ENCODE peak calls at places on chromosomes 5 and 9, in seven cellular contexts. O is neuronal stem cell, T is mesendoderm, K is H9, A is fibroblast of lung, M is HCT116, C is endodermal cell. Y is an unnamed sample.

GRCh38 chr5:14781106-14781505 is 90.5 kb downstream of the ANKH start:
- DNase-seq in T (no peak), A (no peak), M (no peak), K (no peak), O (no peak), C (no peak), Y (no peak)

GRCh38 chr5:122316652-122317051 is 4.6 kb downstream of the SNCAIP start:
- DNase-seq in O (no peak), A (no peak), M (no peak), T (no peak), K (no peak), C (no peak), Y (no peak)

GRCh38 chr5:103744159-103744558 is 181.6 kb upstream of the NUDT12 start:
- DNase-seq in T (no peak), K (no peak), M (no peak), C (no peak), O (no peak), A (peak), Y (no peak)

GRCh38 chr5:137800700-137801411 is 46.7 kb upstream of the HNRNPA0 start:
- DNase-seq in K (no peak), C (no peak), T (no peak), A (no peak), M (no peak), O (no peak), Y (no peak)

GRCh38 chr9:131805803-131806202 is 65.9 kb upstream of the RAPGEF1 start:
- DNase-seq in T (no peak), A (no peak), C (peak), M (no peak), O (no peak), K (no peak), Y (peak)

GRCh38 chr5:93058309-93058708 is 522.7 kb downstream of the NR2F1-AS1 start:
- DNase-seq in T (no peak), C (no peak), O (no peak), M (no peak), K (no peak), A (peak), Y (no peak)

GRCh38 chr5:139402561-139403158 is 1.2 kb downstream of the SPATA24 start:
- DNase-seq in C (peak), K (peak), A (no peak), M (peak), O (no peak), T (peak), Y (peak)

GRCh38 chr5:88659529-88660325 is 223.3 kb downstream of the MEF2C start:
- DNase-seq in T (peak), A (no peak), K (peak), O (peak), C (peak), M (no peak), Y (peak)

GRCh38 chr5:166340039-166340438 is 1951.4 kb upstream of the WWC1 start:
- DNase-seq in K (no peak), A (no peak), T (no peak), C (no peak), M (no peak), O (no peak), Y (no peak)

GRCh38 chr5:133410335-133410828 is 202.0 kb downstream of the FSTL4 start:
- DNase-seq in M (no peak), O (no peak), T (no peak), C (peak), A (no peak), K (no peak), Y (no peak)

GRCh38 chr5:1783214-1783551 is 16.5 kb downstream of the MRPL36 start:
- DNase-seq in K (no peak), M (no peak), O (no peak), T (no peak), A (no peak), C (no peak), Y (peak)

GRCh38 chr5:180069589-180070247 is 1.8 kb downstream of the RNF130 start:
- DNase-seq in O (no peak), K (no peak), M (no peak), T (peak), C (peak), A (peak), Y (no peak)

GRCh38 chr5:180068519-180069090 is 3.0 kb downstream of the RNF130 start:
- DNase-seq in A (no peak), K (no peak), O (no peak), C (no peak), M (no peak), T (no peak), Y (no peak)

GRCh38 chr5:180070726-180071417 is 687 bp downstream of the RNF130 start:
- DNase-seq in T (peak), A (peak), O (no peak), M (no peak), K (no peak), C (peak), Y (no peak)

GRCh38 chr5:180071418-180072255 is at the start of gene RNF130:
- DNase-seq in C (peak), M (peak), A (peak), T (peak), K (peak), O (peak), Y (peak)

GRCh38 chr5:180067986-180068385 is 3.6 kb downstream of the RNF130 start:
- DNase-seq in O (no peak), M (no peak), T (no peak), A (no peak), C (no peak), K (no peak), Y (no peak)
- H3K9ac ChIP-seq in O (no peak), M (no peak), T (peak), A (no peak), C (peak), K (no peak), Y (no peak)

GRCh38 chr5:81164936-81165335 is 68.2 kb upstream of the CKMT2 start:
- DNase-seq in C (no peak), O (no peak), M (no peak), A (no peak), T (peak), K (no peak), Y (no peak)
- H3K27ac ChIP-seq in C (no peak), O (no peak), M (no peak), A (no peak), T (no peak), K (no peak), Y (no peak)

DNA sequence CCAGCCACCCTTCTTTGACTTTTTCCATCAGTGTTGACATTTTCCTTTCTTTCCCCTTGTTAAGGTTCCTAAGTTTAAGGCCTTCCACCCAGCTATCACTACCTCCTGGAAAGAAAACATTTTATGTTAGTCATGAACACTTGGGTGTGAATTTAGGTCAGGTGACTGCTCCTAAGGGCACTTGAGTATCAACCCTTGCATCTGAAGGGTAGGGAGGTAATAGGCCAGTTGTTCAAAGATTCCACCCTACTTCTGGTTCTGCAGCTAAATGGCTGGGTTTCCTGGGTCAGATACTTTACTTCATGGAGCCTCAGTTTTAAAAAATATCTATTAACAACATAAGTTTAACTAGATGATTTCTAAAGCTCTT is 49.1 kb upstream of the OSMR start:
- DNase-seq in A (no peak), K (no peak), M (no peak), C (no peak), T (no peak), O (no peak), Y (no peak)
- H3K9ac ChIP-seq in A (no peak), K (no peak), M (no peak), C (no peak), T (no peak), O (no peak), Y (no peak)

DNA sequence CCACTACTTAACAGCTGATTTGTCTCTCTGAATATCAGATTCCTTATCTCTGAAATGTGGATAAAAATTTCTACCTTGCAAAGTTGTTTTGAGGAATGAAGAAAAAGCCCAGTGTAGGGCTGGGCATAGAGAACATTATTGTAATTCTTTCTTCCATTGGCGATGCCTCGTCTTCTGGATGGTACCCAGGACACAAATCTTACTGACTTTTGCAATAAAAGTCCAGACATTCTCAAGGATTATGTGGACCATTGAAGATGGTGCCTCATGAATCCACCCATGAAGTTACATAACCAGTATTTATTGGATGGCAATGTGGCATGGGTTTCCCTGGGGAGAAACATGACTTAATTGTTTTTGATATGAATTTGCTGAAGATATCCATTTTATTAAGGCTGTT is 33.1 kb downstream of the NNT start:
- DNase-seq in A (no peak), O (no peak), M (no peak), K (no peak), T (no peak), C (no peak), Y (no peak)
- H3K27ac ChIP-seq in A (no peak), O (no peak), M (no peak), K (no peak), T (no peak), C (no peak), Y (no peak)

GRCh38 chr9:13651969-13652663 is 372.6 kb upstream of the MPDZ start:
- DNase-seq in M (no peak), A (no peak), C (no peak), T (no peak), O (no peak), K (no peak), Y (no peak)

GRCh38 chr9:13648068-13648467 is 368.6 kb upstream of the MPDZ start:
- DNase-seq in O (no peak), T (no peak), K (no peak), A (no peak), C (no peak), M (no peak), Y (no peak)

GRCh38 chr9:13646500-13646899 is 367.0 kb upstream of the MPDZ start:
- DNase-seq in T (peak), K (no peak), C (no peak), O (no peak), M (no peak), A (no peak), Y (no peak)

GRCh38 chr9:13648676-13649075 is 369.2 kb upstream of the MPDZ start:
- DNase-seq in T (peak), K (no peak), A (no peak), O (no peak), C (no peak), M (no peak), Y (no peak)

DNA sequence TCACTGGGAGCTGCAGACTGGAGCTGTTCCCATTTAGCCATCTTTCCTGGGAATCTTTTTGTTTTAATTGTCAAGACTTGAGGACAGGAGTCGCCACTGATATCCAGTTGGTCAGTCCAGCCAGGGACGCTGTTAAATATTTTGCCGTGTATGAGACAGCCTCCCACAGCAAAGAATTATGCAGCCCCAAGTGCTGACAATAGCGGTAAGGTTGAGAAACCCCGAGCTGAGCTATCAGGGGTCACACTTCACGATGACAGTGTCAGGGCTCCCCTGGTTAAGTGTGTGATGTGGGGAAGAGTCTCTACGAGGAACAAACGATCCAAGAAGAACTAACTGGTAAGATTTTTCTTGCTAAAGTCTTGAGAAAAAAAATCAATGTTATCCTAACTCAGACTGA is 372.0 kb upstream of the MPDZ start:
- DNase-seq in C (no peak), M (no peak), O (no peak), A (no peak), T (no peak), K (no peak), Y (no peak)
- H3K9ac ChIP-seq in C (no peak), M (no peak), O (no peak), A (no peak), T (no peak), K (no peak), Y (no peak)

GRCh38 chr5:157245477-157245876 is 20.4 kb upstream of the CYFIP2 start:
- DNase-seq in T (peak), O (no peak), K (peak), C (peak), A (no peak), M (no peak), Y (no peak)
- H3K27ac ChIP-seq in T (peak), O (no peak), K (no peak), C (no peak), A (no peak), M (no peak), Y (no peak)

GRCh38 chr9:97307091-97307490 is 368 bp upstream of the CCDC180 start:
- DNase-seq in M (no peak), A (peak), C (peak), K (peak), T (peak), O (peak), Y (peak)
- H3K9ac ChIP-seq in M (no peak), A (no peak), C (peak), K (no peak), T (no peak), O (no peak), Y (peak)

DNA sequence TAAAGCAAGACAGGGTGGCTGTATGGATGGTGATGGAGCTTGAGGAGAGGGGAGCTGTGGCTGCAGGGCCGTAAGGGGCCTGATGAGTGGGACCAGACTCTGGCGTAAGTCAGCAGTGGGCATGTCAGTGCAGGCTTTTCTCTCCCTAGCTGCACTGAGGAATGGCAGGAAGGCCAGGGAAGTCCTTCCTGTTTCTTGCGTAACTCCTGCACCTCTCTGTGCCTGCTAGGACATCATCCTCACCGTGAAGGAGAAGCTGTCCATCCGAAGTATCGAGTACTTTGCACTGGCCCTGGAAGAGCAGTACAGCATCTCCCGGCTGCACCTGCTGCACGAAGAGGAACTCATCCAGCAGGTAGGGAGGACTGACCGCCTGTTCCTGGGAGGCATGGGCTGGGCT is 24.1 kb upstream of the TRMT10B start:
- DNase-seq in M (no peak), T (no peak), A (no peak), O (no peak), C (no peak), K (no peak), Y (no peak)
- H3K27ac ChIP-seq in M (no peak), T (no peak), A (no peak), O (no peak), C (no peak), K (no peak), Y (no peak)

GRCh38 chr5:73311291-73312110 is 137.1 kb downstream of the FOXD1 start:
- DNase-seq in A (peak), M (no peak), C (peak), O (peak), K (peak), T (peak), Y (peak)
- H3K9ac ChIP-seq in A (no peak), M (no peak), C (no peak), O (peak), K (no peak), T (peak), Y (no peak)

GRCh38 chr9:121483049-121483448 is 16.6 kb downstream of the GGTA1 start:
- DNase-seq in O (no peak), M (no peak), A (no peak), T (peak), K (no peak), C (peak), Y (no peak)
- H3K27ac ChIP-seq in O (no peak), M (no peak), A (no peak), T (no peak), K (no peak), C (no peak), Y (no peak)